ENCODE peak calls at places on chromosomes 5 and 9, in seven cellular contexts. N, L, X, A, D, J and T are unnamed samples.

GRCh38 chr5:93158841-93159240 is 422.2 kb downstream of the NR2F1-AS1 start:
- DNase-seq in X (no peak), N (peak; percentile 26), D (no peak), L (no peak), A (no peak), J (no peak), T (no peak)

GRCh38 chr5:178288373-178289368 is 56.1 kb upstream of the PHYKPL start:
- DNase-seq in X (no peak), N (peak; percentile 45), D (no peak), A (no peak), J (no peak), L (peak; percentile 72), T (no peak)

GRCh38 chr5:168332042-168332441 is 40.6 kb downstream of the WWC1 start:
- DNase-seq in A (no peak), D (no peak), J (no peak), L (no peak), N (no peak), X (no peak), T (no peak)

GRCh38 chr9:3708751-3709150 is 182.9 kb upstream of the RFX3 start:
- DNase-seq in L (no peak), J (no peak), D (no peak), N (no peak), A (peak; percentile 21), X (no peak), T (no peak)

GRCh38 chr9:98942906-98943681 is 613 bp upstream of the COL15A1 start:
- DNase-seq in D (no peak), A (no peak), L (no peak), X (no peak), J (no peak), N (no peak), T (no peak)

GRCh38 chr5:161895510-161895909 is 47.6 kb downstream of the GABRA1 start:
- DNase-seq in D (no peak), L (no peak), A (no peak), X (no peak), J (no peak), N (no peak), T (no peak)

GRCh38 chr5:143085319-143085917 is 315.2 kb downstream of the ARHGAP26 start:
- DNase-seq in J (no peak), A (no peak), L (no peak), D (no peak), X (no peak), N (no peak), T (no peak)

GRCh38 chr5:11854926-11855325 is 49.3 kb downstream of the CTNND2 start:
- DNase-seq in X (no peak), L (no peak), J (no peak), D (no peak), N (no peak), A (no peak), T (no peak)

GRCh38 chr5:137400571-137400970 is 98.6 kb downstream of the SPOCK1 start:
- DNase-seq in J (no peak), A (no peak), L (no peak), D (no peak), N (no peak), X (no peak), T (no peak)

GRCh38 chr9:129677456-129677855 is 12.0 kb downstream of the PRRX2 start:
- DNase-seq in L (no peak), A (no peak), D (no peak), X (no peak), J (no peak), N (no peak), T (no peak)

GRCh38 chr9:102113191-102113590 is 374.7 kb upstream of the GRIN3A start:
- DNase-seq in A (no peak), X (no peak), J (no peak), N (no peak), L (no peak), D (no peak), T (no peak)

GRCh38 chr5:81233080-81233634 is at the start of gene CKMT2:
- DNase-seq in N (peak; percentile 94), A (peak; percentile 50), J (no peak), X (peak; percentile 88), D (no peak), L (peak; percentile 87), T (no peak)

GRCh38 chr9:91045036-91045435 is 243.4 kb downstream of the SYK start:
- DNase-seq in L (no peak), X (no peak), D (no peak), J (no peak), N (no peak), A (no peak), T (no peak)

GRCh38 chr5:27402828-27403227 is 364.4 kb upstream of the CDH9 start:
- DNase-seq in D (no peak), X (no peak), N (no peak), L (no peak), J (no peak), A (no peak), T (no peak)

GRCh38 chr9:107141967-107142366 is 141.1 kb upstream of the RAD23B start:
- DNase-seq in N (no peak), A (no peak), J (no peak), X (no peak), D (no peak), L (no peak), T (no peak)

GRCh38 chr9:36039696-36040095 is 3.0 kb downstream of the RECK start:
- DNase-seq in J (no peak), X (no peak), A (no peak), L (no peak), D (no peak), N (no peak), T (no peak)

GRCh38 chr5:75140277-75140676 is 87.9 kb upstream of the GCNT4 start:
- DNase-seq in A (no peak), N (no peak), D (no peak), X (no peak), L (no peak), J (no peak), T (no peak)

GRCh38 chr9:90058364-90058763 is 453.6 kb downstream of the GADD45G start:
- DNase-seq in X (no peak), J (no peak), L (no peak), A (no peak), N (no peak), D (no peak), T (no peak)

GRCh38 chr9:8764041-8764440 is 964.5 kb upstream of the DMAC1 start:
- DNase-seq in J (no peak), D (no peak), L (no peak), A (no peak), N (no peak), X (no peak), T (no peak)

GRCh38 chr9:8766096-8766495 is 966.5 kb upstream of the DMAC1 start:
- DNase-seq in X (no peak), L (no peak), D (no peak), A (no peak), J (no peak), N (no peak), T (no peak)

GRCh38 chr9:8760000-8760767 is 960.6 kb upstream of the DMAC1 start:
- DNase-seq in D (no peak), A (no peak), J (no peak), L (no peak), X (no peak), N (no peak), T (no peak)

GRCh38 chr9:8762676-8763075 is 963.1 kb upstream of the DMAC1 start:
- DNase-seq in J (no peak), N (no peak), D (no peak), X (peak; percentile 20), L (no peak), A (no peak), T (no peak)
- TF ChIP-seq CTCF in J (no peak), N (no peak), D (no peak), X (no peak), L (peak; percentile 12), A (no peak), T (no peak)

GRCh38 chr5:147558131-147558730 is 48.4 kb upstream of the DPYSL3 start:
- DNase-seq in X (no peak), L (no peak), N (no peak), J (no peak), D (no peak), A (no peak), T (no peak)
- TF ChIP-seq CTCF in X (no peak), L (no peak), N (no peak), J (no peak), D (no peak), A (no peak), T (no peak)

GRCh38 chr5:123155511-123155923 is 66.5 kb downstream of the PRDM6 start:
- DNase-seq in J (no peak), L (no peak), A (peak; percentile 1), N (no peak), D (no peak), X (no peak), T (no peak)

GRCh38 chr5:123156577-123157296 is 67.7 kb downstream of the PRDM6 start:
- DNase-seq in X (no peak), J (no peak), A (no peak), N (no peak), L (no peak), D (no peak), T (no peak)

GRCh38 chr5:123163225-123163876 is 74.3 kb downstream of the PRDM6 start:
- DNase-seq in D (no peak), J (no peak), N (no peak), L (no peak), X (no peak), A (no peak), T (no peak)

GRCh38 chr5:123154857-123155467 is 65.9 kb downstream of the PRDM6 start:
- DNase-seq in X (no peak), N (no peak), L (no peak), A (no peak), J (no peak), D (no peak), T (no peak)

DNA sequence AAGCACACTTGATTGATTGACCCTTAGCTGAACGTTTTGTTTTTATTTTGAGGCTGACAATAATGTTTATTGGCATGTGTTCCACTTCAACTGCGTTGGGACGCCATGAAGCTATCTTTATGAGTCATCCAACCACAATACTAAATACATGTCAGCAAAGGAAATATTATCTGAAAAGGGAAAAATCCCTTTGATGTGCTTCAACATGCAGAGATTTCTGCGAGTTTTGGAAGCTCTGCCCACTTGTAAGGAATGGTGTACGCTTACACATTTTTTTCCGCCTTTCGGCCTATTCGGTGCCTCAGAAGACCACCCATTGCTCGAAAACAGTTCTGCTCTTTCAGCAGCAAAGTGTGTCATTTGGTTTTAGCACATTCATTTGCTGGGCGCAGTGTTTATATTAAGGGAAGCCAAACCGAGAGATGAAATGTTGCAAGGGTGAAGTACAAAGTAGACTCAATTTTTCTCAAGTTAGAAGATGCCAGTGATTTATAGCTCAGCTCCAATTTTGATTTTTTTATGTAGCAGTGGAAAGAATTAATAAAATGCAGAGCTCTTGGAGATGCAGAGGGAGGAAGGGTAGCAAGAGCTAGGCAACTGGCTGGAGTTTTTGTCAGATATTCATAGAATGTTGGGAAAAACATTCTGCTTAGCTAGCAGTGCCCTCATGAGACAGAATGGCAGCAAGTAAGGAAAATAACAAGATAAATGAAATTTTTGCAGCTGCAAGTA is 68.9 kb downstream of the PRDM6 start:
- DNase-seq in X (no peak), A (peak; percentile 6), D (no peak), L (no peak), N (no peak), J (no peak), T (no peak)
- TF ChIP-seq CTCF in X (no peak), A (no peak), D (no peak), L (no peak), N (no peak), J (no peak), T (no peak)

DNA sequence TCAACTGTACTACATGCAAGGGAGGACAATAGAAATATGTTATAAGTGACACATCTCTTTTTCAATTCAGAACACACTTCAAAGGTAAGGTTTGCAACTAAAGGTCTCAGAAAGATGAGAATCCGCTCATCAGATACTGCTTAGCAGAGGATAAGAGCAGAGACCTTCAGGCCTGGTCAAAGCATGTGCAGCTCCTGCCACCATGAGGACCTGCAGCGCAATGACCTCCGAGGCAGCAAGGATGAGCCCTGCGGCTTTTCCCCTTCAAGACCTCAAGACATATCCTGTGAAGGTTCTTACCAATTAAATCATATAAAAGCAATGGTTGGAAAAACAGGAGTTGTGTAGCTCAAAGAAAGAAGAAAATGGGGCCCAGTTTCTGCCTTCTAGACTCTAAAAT is 135.8 kb downstream of the TRIM36 start:
- DNase-seq in A (no peak), X (peak; percentile 55), D (no peak), J (no peak), N (no peak), L (no peak), T (no peak)
- TF ChIP-seq CTCF in A (no peak), X (peak; percentile 39), D (no peak), J (no peak), N (no peak), L (no peak), T (no peak)